ENCODE peak calls at places on chromosomes 11 and 22, in nine cellular contexts. W is T-helper 2 cell; T is KG1; F is activated CD8-positive, alpha-beta memory T cell treated with anti-CD3 and anti-CD28 coated beads, Interleukin-2, amount 50 U/mL, for 48 hours; X is neural crest cell; U is HEK293T; J is upper lobe of left lung; Y is H7; H is foreskin fibroblast. V is an unnamed sample.

GRCh38 chr22:46614070-46614931 is 5.9 kb upstream of the GRAMD4 start:
- DNase-seq in W (peak), T (no peak), F (peak), X (no peak), U (no peak), J (peak), Y (no peak), H (no peak), V (no peak)

GRCh38 chr11:63683133-63683991 is 2.1 kb downstream of the RTN3 start:
- DNase-seq in W (no peak), T (no peak), F (no peak), X (no peak), U (no peak), J (no peak), Y (no peak), H (peak), V (no peak)

GRCh38 chr11:1636291-1636950 is 6.8 kb downstream of the KRTAP5-5 start:
- DNase-seq in W (no peak), T (no peak), F (no peak), X (no peak), U (no peak), J (no peak), Y (no peak), H (no peak), V (no peak)

GRCh38 chr11:102662607-102663006 is 37.5 kb upstream of the MMP20 start:
- DNase-seq in W (no peak), T (no peak), F (no peak), X (no peak), U (no peak), J (no peak), Y (no peak), H (no peak), V (no peak)

GRCh38 chr11:65064847-65065240 is 6.5 kb upstream of the NAALADL1 start:
- DNase-seq in W (no peak), T (no peak), F (no peak), X (no peak), U (no peak), J (no peak), Y (no peak), H (no peak), V (no peak)

GRCh38 chr11:44788536-44789227 is 61.9 kb downstream of the TSPAN18 start:
- DNase-seq in W (no peak), T (no peak), F (no peak), X (no peak), U (no peak), J (no peak), Y (no peak), H (no peak), V (no peak)

GRCh38 chr11:6298605-6299004 is 21.7 kb downstream of the CAVIN3 start:
- DNase-seq in W (no peak), T (no peak), F (no peak), X (no peak), U (peak), J (peak), Y (peak), H (peak), V (peak)

GRCh38 chr11:114061053-114062049 is 1.8 kb downstream of the ZBTB16 start:
- DNase-seq in W (no peak), T (peak), F (no peak), X (no peak), U (peak), J (peak), Y (peak), H (peak), V (no peak)

GRCh38 chr11:83687787-83688186 is 401.6 kb upstream of the CCDC90B start:
- DNase-seq in W (no peak), T (no peak), F (no peak), X (no peak), U (no peak), J (no peak), Y (no peak), H (no peak), V (no peak)

GRCh38 chr22:36439481-36440271 is 41.8 kb downstream of the TXN2 start:
- DNase-seq in W (no peak), T (no peak), F (no peak), X (no peak), U (peak), J (no peak), Y (no peak), H (peak), V (peak)

GRCh38 chr11:78339483-78339882 is 78.1 kb downstream of the GAB2 start:
- DNase-seq in W (no peak), T (no peak), F (no peak), X (no peak), U (no peak), J (no peak), Y (no peak), H (no peak), V (no peak)

GRCh38 chr11:71488086-71488967 is 35.3 kb downstream of the NADSYN1 start:
- DNase-seq in W (no peak), T (no peak), F (no peak), X (no peak), U (no peak), J (no peak), Y (peak), H (peak), V (no peak)

GRCh38 chr11:10400856-10401255 is 54.2 kb upstream of the AMPD3 start:
- DNase-seq in W (no peak), T (no peak), F (no peak), X (no peak), U (no peak), J (no peak), Y (no peak), H (no peak), V (no peak)

GRCh38 chr11:5624489-5625278 is at the start of gene TRIM34:
- DNase-seq in W (peak), T (peak), F (peak), X (no peak), U (peak), J (no peak), Y (peak), H (peak), V (no peak)